ENCODE peak calls at places on chromosome 3, in eight cellular contexts. Y is body of pancreas, N is astrocyte, D is heart left ventricle, K is uterus, C is left ventricle myocardium inferior, G is psoas muscle, E is colonic mucosa. R is an unnamed sample.
A peak's percentile ranks its signal among the peaks of the same experiment; 100 is the strongest.

GRCh38 chr3:42013652-42014442 is 51.9 kb upstream of the ULK4 start:
- DNase-seq in Y (peak; percentile 43), N (no peak), D (peak; percentile 60), K (peak; percentile 31), C (peak; percentile 79), G (peak; percentile 73), E (peak; percentile 43), R (no peak)

GRCh38 chr3:94616833-94617232 is 554.0 kb downstream of the NSUN3 start:
- DNase-seq in Y (no peak), N (peak; percentile 35), D (no peak), K (no peak), C (no peak), G (no peak), E (no peak), R (no peak)

GRCh38 chr3:61114316-61114953 is 136.8 kb downstream of the FHIT start:
- DNase-seq in Y (no peak), N (no peak), D (no peak), K (no peak), C (no peak), G (no peak), E (no peak), R (no peak)

GRCh38 chr3:15050405-15051092 is 14.6 kb downstream of the MRPS25 start:
- DNase-seq in Y (no peak), N (no peak), D (no peak), K (no peak), C (no peak), G (no peak), E (no peak), R (no peak)

GRCh38 chr3:112550859-112551258 is 10.9 kb downstream of the ATG3 start:
- DNase-seq in Y (no peak), N (no peak), D (no peak), K (no peak), C (no peak), G (no peak), E (no peak), R (no peak)

GRCh38 chr3:188295876-188296275 is 141.9 kb downstream of the LPP start:
- DNase-seq in Y (no peak), N (no peak), D (no peak), K (no peak), C (no peak), G (no peak), E (no peak), R (no peak)

GRCh38 chr3:66270726-66271125 is 49.9 kb downstream of the SLC25A26 start:
- DNase-seq in Y (no peak), N (no peak), D (no peak), K (no peak), C (no peak), G (no peak), E (no peak), R (no peak)

GRCh38 chr3:27279153-27279552 is 90.0 kb downstream of the NEK10 start:
- DNase-seq in Y (peak; percentile 15), N (no peak), D (no peak), K (no peak), C (no peak), G (no peak), E (peak; percentile 31), R (no peak)

GRCh38 chr3:10510743-10511432 is 5.5 kb upstream of the ATP2B2 start:
- DNase-seq in Y (no peak), N (no peak), D (no peak), K (no peak), C (no peak), G (no peak), E (no peak), R (no peak)

GRCh38 chr3:129323651-129324294 is 45.1 kb downstream of the HMCES start:
- DNase-seq in Y (no peak), N (no peak), D (no peak), K (no peak), C (no peak), G (peak; percentile 38), E (no peak), R (no peak)

GRCh38 chr3:46670891-46671427 is 22.5 kb downstream of the ALS2CL start:
- DNase-seq in Y (peak; percentile 7), N (no peak), D (peak; percentile 17), K (peak; percentile 8), C (peak; percentile 6), G (peak; percentile 20), E (no peak), R (no peak)

GRCh38 chr3:82038536-82038935 is 277.1 kb upstream of the GBE1 start:
- DNase-seq in Y (no peak), N (no peak), D (no peak), K (no peak), C (no peak), G (no peak), E (no peak), R (no peak)

GRCh38 chr3:12139111-12139511 is 19.6 kb downstream of the TIMP4 start:
- DNase-seq in Y (no peak), N (peak; percentile 36), D (peak; percentile 46), K (peak; percentile 49), C (no peak), G (no peak), E (no peak), R (no peak)

GRCh38 chr3:155979746-155980145 is 109.3 kb downstream of the GMPS start:
- DNase-seq in Y (no peak), N (peak; percentile 63), D (no peak), K (no peak), C (no peak), G (no peak), E (no peak), R (no peak)

GRCh38 chr3:11668243-11669232 is 24.8 kb upstream of the VGLL4 start:
- DNase-seq in Y (no peak), N (no peak), D (no peak), K (no peak), C (no peak), G (no peak), E (no peak), R (no peak)

GRCh38 chr3:63193647-63194046 is 84.5 kb upstream of the SYNPR start:
- DNase-seq in Y (no peak), N (peak; percentile 10), D (no peak), K (no peak), C (no peak), G (no peak), E (no peak), R (no peak)

GRCh38 chr3:139227165-139227564 is 116.7 kb upstream of the MRPS22 start:
- DNase-seq in Y (peak; percentile 94), N (peak; percentile 26), D (peak; percentile 67), K (peak; percentile 26), C (peak; percentile 78), G (no peak), E (no peak), R (no peak)

GRCh38 chr3:53815651-53816050 is 30.6 kb downstream of the CHDH start:
- DNase-seq in Y (no peak), N (no peak), D (no peak), K (no peak), C (no peak), G (no peak), E (no peak), R (no peak)

GRCh38 chr3:79366414-79366813 is 401.4 kb downstream of the ROBO1 start:
- DNase-seq in Y (no peak), N (peak; percentile 16), D (no peak), K (no peak), C (no peak), G (no peak), E (no peak), R (no peak)

GRCh38 chr3:123768480-123769359 is 115.4 kb downstream of the MYLK start:
- DNase-seq in Y (no peak), N (no peak), D (no peak), K (no peak), C (no peak), G (no peak), E (peak; percentile 15), R (no peak)

GRCh38 chr3:57093489-57093888 is 33.0 kb downstream of the SPATA12 start:
- DNase-seq in Y (no peak), N (no peak), D (no peak), K (no peak), C (no peak), G (no peak), E (no peak), R (no peak)

GRCh38 chr3:174408310-174408709 is 450.8 kb upstream of the NAALADL2 start:
- DNase-seq in Y (no peak), N (peak; percentile 60), D (no peak), K (no peak), C (no peak), G (peak; percentile 32), E (no peak), R (no peak)

GRCh38 chr3:78633626-78634025 is 1134.2 kb downstream of the ROBO1 start:
- DNase-seq in Y (no peak), N (peak; percentile 14), D (no peak), K (no peak), C (no peak), G (no peak), E (no peak), R (no peak)

GRCh38 chr3:170623524-170623923 is 37.6 kb upstream of the SLC7A14 start:
- DNase-seq in Y (no peak), N (no peak), D (no peak), K (no peak), C (no peak), G (no peak), E (no peak), R (no peak)
- TF ChIP-seq CTCF in Y (no peak), N (no peak), D (no peak), K (no peak), C (no peak), G (no peak), E (no peak), R (no peak)

DNA sequence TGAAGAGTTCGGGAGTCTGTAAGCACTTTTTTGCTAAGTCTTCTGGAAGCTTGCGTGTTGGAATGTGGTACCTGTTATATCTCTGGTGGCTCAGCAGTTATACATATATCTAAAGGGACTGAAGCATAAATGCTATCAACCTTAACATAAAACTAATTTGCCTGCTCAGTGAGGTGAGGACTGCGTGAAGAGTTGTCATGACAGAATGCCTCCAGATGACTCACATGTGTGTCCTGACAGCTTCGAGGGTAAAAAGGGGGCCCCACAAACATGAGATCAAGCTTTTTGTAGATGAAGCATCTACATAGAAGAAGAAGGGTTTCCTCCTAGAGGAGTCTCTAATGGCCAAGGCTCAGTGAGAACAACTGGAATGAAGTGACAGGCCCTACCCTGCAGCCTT is 88.8 kb upstream of the C3orf80 start:
- DNase-seq in Y (no peak), N (no peak), D (no peak), K (no peak), C (no peak), G (no peak), E (no peak), R (no peak)
- H3K27ac ChIP-seq in Y (no peak overlapping the region), N (no peak overlapping the region), D (no peak overlapping the region), K (no peak overlapping the region), C (no peak overlapping the region), G (no peak overlapping the region), E (no peak overlapping the region), R (no peak overlapping the region)

DNA sequence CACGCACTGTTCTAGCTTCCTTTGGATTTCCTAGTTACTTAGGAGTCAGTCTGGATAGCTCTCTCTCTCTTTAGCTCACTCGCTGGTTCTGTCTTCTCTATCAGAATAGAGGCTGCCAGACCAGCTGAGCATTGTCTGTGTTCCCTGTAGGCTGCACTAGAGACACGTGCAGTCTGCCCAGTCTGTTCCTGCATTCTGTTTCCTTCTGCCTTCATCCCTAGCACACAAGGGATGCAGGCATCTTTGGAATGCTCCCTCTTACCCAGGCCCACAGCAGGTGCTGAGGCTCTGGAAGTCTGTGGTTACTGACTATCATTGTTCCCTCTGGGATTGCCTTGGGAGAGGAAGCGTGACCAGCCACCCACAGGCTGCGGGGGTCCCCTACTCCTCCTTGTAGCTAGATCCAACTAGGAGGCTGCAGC is 322.8 kb downstream of the ZNF621 start:
- DNase-seq in Y (no peak), N (peak; percentile 52), D (no peak), K (peak; percentile 28), C (no peak), G (no peak), E (no peak), R (no peak)
- TF ChIP-seq CTCF in Y (no peak), N (no peak), D (peak; percentile 31), K (no peak), C (peak; percentile 52), G (no peak), E (no peak), R (no peak)

GRCh38 chr3:181791380-181791779 is 79.7 kb downstream of the SOX2 start:
- DNase-seq in Y (no peak), N (peak; percentile 10), D (no peak), K (no peak), C (no peak), G (no peak), E (no peak), R (no peak)
- H3K27ac ChIP-seq in Y (no peak overlapping the region), N (no peak overlapping the region), D (no peak overlapping the region), K (no peak overlapping the region), C (no peak overlapping the region), G (no peak overlapping the region), E (no peak overlapping the region), R (no peak overlapping the region)